ENCODE peak calls at places on chromosomes 6 and 20, in eight cellular contexts. R, H, M, I, S, C, B and V are unnamed samples.
A peak's percentile ranks its signal among the peaks of the same experiment; 100 is the strongest.

GRCh38 chr6:3252369-3252768 is 6.4 kb upstream of the PSMG4 start:
- DNase-seq in R (no peak), S (no peak), M (no peak), C (no peak), B (no peak), I (no peak), H (no peak), V (no peak)

GRCh38 chr20:36591854-36592641 is 13.5 kb upstream of the RAB5IF start:
- DNase-seq in R (peak; percentile 52), H (no peak), I (peak; percentile 69), B (no peak), S (no peak), C (peak; percentile 46), M (peak; percentile 60), V (peak; percentile 33)

GRCh38 chr6:15510121-15510520 is 152.7 kb downstream of the DTNBP1 start:
- DNase-seq in C (no peak), R (no peak), H (no peak), M (no peak), I (no peak), S (no peak), B (no peak), V (no peak)

GRCh38 chr6:165056292-165056691 is 253.1 kb downstream of the C6orf118 start:
- DNase-seq in B (no peak), H (no peak), S (no peak), M (no peak), C (no peak), R (no peak), I (no peak), V (no peak)

GRCh38 chr20:11728937-11729336 is 188.8 kb upstream of the BTBD3 start:
- DNase-seq in S (no peak), R (no peak), B (no peak), H (no peak), I (no peak), M (no peak), C (no peak), V (no peak)

GRCh38 chr6:37922563-37922962 is 103.0 kb downstream of the ZFAND3 start:
- DNase-seq in C (no peak), S (no peak), I (no peak), B (no peak), R (no peak), M (no peak), H (no peak), V (no peak)

GRCh38 chr20:17417221-17417620 is 114.0 kb downstream of the BFSP1 start:
- DNase-seq in C (no peak), B (no peak), S (no peak), M (no peak), R (no peak), I (no peak), H (no peak), V (no peak)

GRCh38 chr20:24993337-24994185 is 1.0 kb upstream of the APMAP start:
- DNase-seq in C (no peak), S (no peak), H (no peak), I (no peak), R (no peak), B (no peak), M (peak; percentile 72), V (no peak)

GRCh38 chr20:43938932-43939761 is 24.5 kb downstream of the TOX2 start:
- DNase-seq in M (peak; percentile 100), I (no peak), R (no peak), B (no peak), S (peak; percentile 98), H (peak; percentile 76), C (no peak), V (no peak)

GRCh38 chr6:11815231-11815630 is 36.6 kb upstream of the ADTRP start:
- DNase-seq in S (peak; percentile 68), R (no peak), I (no peak), C (no peak), M (no peak), B (no peak), H (no peak), V (no peak)

GRCh38 chr6:28218312-28219248 is 6.5 kb upstream of the ZSCAN9 start:
- DNase-seq in S (peak; percentile 42), H (peak; percentile 86), M (peak; percentile 64), B (no peak), R (no peak), C (peak; percentile 51), I (no peak), V (no peak)

GRCh38 chr6:128491041-128491642 is 29.3 kb downstream of the PTPRK start:
- DNase-seq in H (no peak), M (no peak), C (no peak), B (no peak), S (no peak), R (no peak), I (no peak), V (no peak)

GRCh38 chr6:119865466-119866350 is 516.1 kb upstream of the MAN1A1 start:
- DNase-seq in C (no peak), R (no peak), H (no peak), M (no peak), I (no peak), B (no peak), S (no peak), V (no peak)

GRCh38 chr20:4726710-4727391 is 5.1 kb downstream of the PRND start:
- DNase-seq in R (no peak), B (no peak), C (peak; percentile 35), H (no peak), S (no peak), I (peak; percentile 18), M (peak; percentile 93), V (peak; percentile 11)

GRCh38 chr20:43667341-43668132 is 623 bp downstream of the MYBL2 start:
- DNase-seq in S (no peak), M (no peak), R (no peak), I (no peak), C (no peak), B (no peak), H (no peak), V (no peak)

GRCh38 chr20:54063998-54064676 is 6.3 kb downstream of the BCAS1 start:
- DNase-seq in M (no peak), S (no peak), C (no peak), R (no peak), I (no peak), B (no peak), H (no peak), V (no peak)

GRCh38 chr20:8721098-8721497 is 347.8 kb upstream of the PLCB4 start:
- DNase-seq in H (no peak), C (peak; percentile 33), B (no peak), I (peak; percentile 2), M (peak; percentile 73), R (no peak), S (peak; percentile 24), V (no peak)

GRCh38 chr20:25058051-25058796 is at the start of gene ACSS1:
- DNase-seq in S (no peak), C (peak; percentile 72), I (peak; percentile 68), B (peak; percentile 47), M (peak; percentile 35), H (peak; percentile 83), R (peak; percentile 65), V (peak; percentile 61)

GRCh38 chr20:19079536-19080299 is 132.7 kb upstream of the SLC24A3 start:
- DNase-seq in B (no peak), H (no peak), M (peak; percentile 3), I (no peak), C (no peak), S (no peak), R (no peak), V (no peak)

GRCh38 chr6:149233056-149233715 is 84.3 kb upstream of the TAB2 start:
- DNase-seq in R (peak; percentile 12), C (no peak), S (peak; percentile 99), H (no peak), B (no peak), M (peak; percentile 78), I (peak; percentile 50), V (no peak)

GRCh38 chr6:158568549-158568948 is 8.7 kb downstream of the TMEM181 start:
- DNase-seq in S (no peak), H (no peak), R (no peak), B (no peak), I (no peak), M (no peak), C (no peak), V (no peak)

GRCh38 chr6:14851286-14851685 is 394.6 kb upstream of the JARID2 start:
- DNase-seq in H (no peak), C (no peak), B (no peak), R (no peak), M (no peak), S (no peak), I (no peak), V (no peak)

GRCh38 chr6:39377530-39377929 is 55.0 kb upstream of the KCNK16 start:
- DNase-seq in H (no peak), B (no peak), I (no peak), R (no peak), C (peak; percentile 64), M (peak; percentile 81), S (peak; percentile 59), V (no peak)

GRCh38 chr6:109263873-109264700 is 118.2 kb downstream of the CD164 start:
- DNase-seq in R (no peak), I (no peak), M (no peak), C (no peak), H (no peak), S (no peak), B (no peak), V (no peak)

GRCh38 chr6:134247271-134247833 is 70.6 kb downstream of the SGK1 start:
- DNase-seq in S (no peak), M (no peak), B (peak; percentile 15), C (no peak), I (peak; percentile 68), R (peak; percentile 61), H (no peak), V (peak; percentile 17)

GRCh38 chr6:89258912-89259311 is 41.8 kb upstream of the GABRR1 start:
- DNase-seq in S (no peak), H (no peak), B (no peak), R (no peak), I (no peak), M (no peak), C (no peak), V (no peak)

GRCh38 chr20:23047738-23048214 is 1.7 kb downstream of the THBD start:
- DNase-seq in B (no peak), R (no peak), S (no peak), I (no peak), C (no peak), M (no peak), H (peak; percentile 74), V (no peak)

GRCh38 chr20:59829415-59830106 is 103.9 kb downstream of the SYCP2 start:
- DNase-seq in B (no peak), M (no peak), S (no peak), R (no peak), I (no peak), C (no peak), H (no peak), V (no peak)

GRCh38 chr6:40252531-40253258 is 318.4 kb upstream of the MOCS1 start:
- DNase-seq in H (no peak), C (no peak), R (no peak), S (no peak), B (no peak), M (no peak), I (no peak), V (no peak)

GRCh38 chr6:11718461-11718860 is 60.1 kb downstream of the ADTRP start:
- DNase-seq in S (no peak), M (no peak), B (no peak), I (no peak), H (no peak), C (no peak), R (no peak), V (no peak)

GRCh38 chr20:37475258-37475657 is 45.8 kb upstream of the NNAT start:
- DNase-seq in S (no peak), I (no peak), H (no peak), C (no peak), M (no peak), B (no peak), R (no peak), V (no peak)

GRCh38 chr6:98833101-98834059 is 994 bp upstream of the POU3F2 start:
- DNase-seq in S (no peak), M (peak; percentile 39), I (no peak), R (no peak), H (peak; percentile 55), C (no peak), B (no peak), V (no peak)

GRCh38 chr6:144158133-144158532 is 7.8 kb downstream of the STX11 start:
- DNase-seq in S (peak; percentile 71), H (no peak), R (no peak), C (peak; percentile 32), I (no peak), M (peak; percentile 75), B (no peak), V (no peak)

GRCh38 chr6:107819976-107820551 is 4.0 kb downstream of the SCML4 start:
- DNase-seq in H (no peak), M (no peak), I (no peak), B (no peak), S (no peak), R (no peak), C (no peak), V (no peak)